ENCODE peak calls at places on chromosome 10, in four cellular contexts. D is uterus, Z is heart left ventricle, E is ovary. Y is an unnamed sample. For H3K4me1, the result is how much of the 10 kb centered on the place peaks cover.

GRCh38 chr10:58266826-58267712 is 625 bp downstream of the IPMK start:
- DNase-seq in D (peak), Z (peak), E (peak), Y (peak)

GRCh38 chr10:114957673-114958072 is 19.7 kb downstream of the TRUB1 start:
- DNase-seq in D (no peak), Z (no peak), E (no peak), Y (no peak)

GRCh38 chr10:104642311-104643022 is 1.4 kb downstream of the SORCS3 start:
- DNase-seq in D (no peak), Z (peak), E (no peak), Y (peak)

GRCh38 chr10:58081353-58081752 is 186.3 kb downstream of the IPMK start:
- DNase-seq in D (no peak), Z (no peak), E (no peak), Y (no peak)

GRCh38 chr10:63247771-63248170 is 114.6 kb downstream of the NRBF2 start:
- DNase-seq in D (no peak), Z (no peak), E (no peak), Y (no peak)

GRCh38 chr10:122468923-122469781 is 7.8 kb downstream of the HTRA1 start:
- DNase-seq in D (peak), Z (no peak), E (peak), Y (no peak)

GRCh38 chr10:64080071-64080470 is 558.9 kb downstream of the REEP3 start:
- DNase-seq in D (no peak), Z (no peak), E (no peak), Y (no peak)

GRCh38 chr10:10055656-10056445 is 961.8 kb upstream of the CELF2 start:
- DNase-seq in D (no peak), Z (no peak), E (no peak), Y (no peak)

GRCh38 chr10:3978762-3979161 is 193.8 kb upstream of the KLF6 start:
- DNase-seq in D (no peak), Z (no peak), E (no peak), Y (no peak)

GRCh38 chr10:116849271-116850057 is at the start of gene ENO4:
- DNase-seq in D (peak), Z (peak), E (peak), Y (peak)

GRCh38 chr10:45660876-45661411 is 11.6 kb downstream of the ZFAND4 start:
- DNase-seq in D (no peak), Z (no peak), E (no peak), Y (no peak)

GRCh38 chr10:30765611-30766010 is 136.1 kb upstream of the LYZL2 start:
- DNase-seq in D (no peak), Z (no peak), E (no peak), Y (no peak)

GRCh38 chr10:70561051-70561450 is 41.5 kb downstream of the PRF1 start:
- DNase-seq in D (no peak), Z (no peak), E (no peak), Y (no peak)

GRCh38 chr10:35025916-35026315 is 64.2 kb downstream of the CUL2 start:
- DNase-seq in D (no peak), Z (no peak), E (no peak), Y (no peak)

DNA sequence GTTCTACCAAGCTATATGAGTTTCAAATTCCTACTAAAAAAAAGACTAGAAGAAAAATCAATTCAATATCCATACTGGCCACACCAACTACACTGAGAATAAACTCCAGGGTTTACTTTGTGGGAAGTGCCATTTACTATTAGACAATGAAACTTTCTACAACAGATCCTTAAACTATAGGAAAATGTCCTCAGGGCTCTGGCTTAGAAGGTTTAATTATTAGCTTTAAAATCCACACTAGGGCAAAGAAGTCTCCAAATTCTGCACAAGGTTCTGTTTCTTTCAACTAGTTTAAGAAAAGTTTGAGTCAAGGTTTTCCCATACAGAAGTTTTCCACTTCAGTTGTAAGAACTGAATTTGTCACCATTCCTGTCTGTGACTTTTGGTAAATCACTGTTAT is 231.7 kb upstream of the CCDC6 start:
- DNase-seq in D (no peak), Z (no peak), E (no peak), Y (no peak)
- H3K4me3 ChIP-seq in D (no peak), Z (no peak), E (no peak), Y (no peak)

GRCh38 chr10:52568309-52568708 is 204.3 kb downstream of the MBL2 start:
- DNase-seq in D (no peak), Z (no peak), E (no peak), Y (no peak)
- H3K4me1 ChIP-seq in D (under half), Z (under half), E (under half), Y (under half)

GRCh38 chr10:78182841-78183240 is 149.2 kb downstream of the RPS24 start:
- DNase-seq in D (no peak), Z (no peak), E (no peak), Y (no peak)

GRCh38 chr10:78187371-78187770 is 153.7 kb downstream of the RPS24 start:
- DNase-seq in D (no peak), Z (no peak), E (no peak), Y (no peak)

GRCh38 chr10:78188459-78188858 is 154.8 kb downstream of the RPS24 start:
- DNase-seq in D (no peak), Z (peak), E (no peak), Y (no peak)

GRCh38 chr10:78185693-78186055 is 152.0 kb downstream of the RPS24 start:
- DNase-seq in D (peak), Z (peak), E (no peak), Y (no peak)

GRCh38 chr10:78184851-78185692 is 151.4 kb downstream of the RPS24 start:
- DNase-seq in D (no peak), Z (no peak), E (no peak), Y (no peak)
- TF ChIP-seq CTCF in D (no peak), Z (no peak), E (no peak), Y (no peak)

GRCh38 chr10:73648975-73649829 is 6.6 kb downstream of the SYNPO2L start:
- DNase-seq in D (no peak), Z (peak), E (no peak), Y (no peak)

GRCh38 chr10:73646598-73647041 is 5.3 kb upstream of the MYOZ1 start:
- DNase-seq in D (no peak), Z (no peak), E (no peak), Y (no peak)

GRCh38 chr10:73648252-73648651 is 7.0 kb upstream of the MYOZ1 start:
- DNase-seq in D (no peak), Z (peak), E (peak), Y (no peak)

GRCh38 chr10:73647875-73648228 is 6.6 kb upstream of the MYOZ1 start:
- DNase-seq in D (no peak), Z (no peak), E (no peak), Y (no peak)

DNA sequence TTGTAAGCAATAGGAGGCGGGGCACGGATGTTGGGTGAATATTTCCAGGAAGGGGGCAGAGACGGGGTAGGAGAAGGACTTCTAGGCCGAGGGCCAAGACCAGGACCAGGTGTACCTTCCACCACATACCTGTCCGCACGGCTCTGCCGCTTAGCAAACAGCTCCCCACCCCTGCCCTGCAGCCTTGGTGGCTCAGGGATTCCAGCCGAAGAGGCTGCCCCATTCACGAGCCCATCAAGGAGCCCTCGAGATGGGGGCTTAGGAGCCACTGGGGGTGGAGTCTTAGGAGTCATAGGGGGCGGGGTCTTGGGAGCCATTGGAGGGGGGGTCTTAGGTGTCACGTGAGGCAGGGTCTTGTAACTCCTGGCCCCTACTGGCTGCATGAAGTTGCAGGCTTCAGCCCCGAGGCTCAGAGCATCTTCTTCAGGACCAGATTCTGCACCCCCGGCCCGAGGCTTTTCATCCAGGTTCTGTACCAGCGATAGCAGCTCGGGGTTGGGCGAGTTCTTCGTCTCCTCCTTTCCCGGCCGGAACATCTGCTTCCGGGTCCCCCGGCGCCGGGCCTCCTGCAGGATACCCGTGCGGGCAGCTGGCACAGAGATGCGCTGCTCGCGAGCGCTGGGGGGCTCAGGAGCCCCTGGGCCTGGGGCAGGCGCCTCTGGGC is 6.1 kb upstream of the MYOZ1 start:
- DNase-seq in D (peak), Z (peak), E (peak), Y (peak)
- H3K4me3 ChIP-seq in D (peak), Z (peak), E (peak), Y (peak)

GRCh38 chr10:68139451-68140272 is 30.4 kb downstream of the MYPN start:
- DNase-seq in D (no peak), Z (no peak), E (no peak), Y (no peak)
- H3K4me1 ChIP-seq in D (under half), Z (under half), E (under half), Y (under half)

DNA sequence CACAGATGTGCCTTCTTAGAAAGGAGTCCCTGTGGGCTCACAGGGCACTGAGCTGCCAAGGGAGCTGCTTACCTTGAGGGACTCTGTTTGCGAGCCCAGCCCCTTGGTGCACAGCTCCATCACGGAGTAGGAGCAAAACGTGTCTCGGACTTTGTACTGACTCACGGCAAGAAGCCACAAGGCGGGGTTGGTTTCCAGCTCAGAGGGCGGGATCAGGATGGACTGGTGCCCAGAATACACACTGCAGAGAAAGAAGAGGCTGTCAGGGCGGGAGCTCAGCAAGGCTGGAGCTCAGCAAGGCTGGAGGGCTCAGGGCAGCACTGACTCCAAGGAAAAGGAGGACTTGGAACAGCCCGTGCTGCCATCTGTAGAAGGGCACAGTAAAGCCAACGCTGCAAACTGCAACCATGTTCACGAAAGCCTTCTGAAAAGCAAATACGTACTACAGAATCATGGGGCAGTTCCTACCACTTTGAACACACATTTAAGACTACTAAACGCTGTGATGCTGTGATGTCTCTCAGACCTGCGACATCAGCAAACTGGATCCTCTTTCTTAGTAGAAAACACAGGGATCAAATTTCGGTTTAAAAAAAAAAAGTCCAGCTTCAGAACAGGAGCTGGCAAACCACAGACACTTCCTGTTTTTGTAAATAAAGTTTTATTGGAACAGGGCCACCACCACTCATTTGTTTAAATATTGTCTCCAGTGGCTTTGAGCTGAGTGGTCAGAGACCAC is 194.3 kb downstream of the ZMYND11 start:
- DNase-seq in D (peak), Z (peak), E (peak), Y (peak)
- TF ChIP-seq CTCF in D (no peak), Z (no peak), E (no peak), Y (no peak)

GRCh38 chr10:101001225-101002035 is 1.8 kb downstream of the LZTS2 start:
- DNase-seq in D (peak), Z (peak), E (peak), Y (peak)
- H3K4me3 ChIP-seq in D (peak), Z (peak), E (peak), Y (no peak)

GRCh38 chr10:43818687-43819086 is 170.0 kb upstream of the ZNF32 start:
- DNase-seq in D (no peak), Z (no peak), E (no peak), Y (no peak)
- H3K4me1 ChIP-seq in D (under half), Z (under half), E (under half), Y (under half)

GRCh38 chr10:101030492-101031127 is 319 bp downstream of the PDZD7 start:
- DNase-seq in D (no peak), Z (no peak), E (no peak), Y (no peak)

GRCh38 chr10:101028446-101029244 is 2.3 kb downstream of the PDZD7 start:
- DNase-seq in D (no peak), Z (no peak), E (no peak), Y (no peak)

GRCh38 chr10:101031796-101032636 is 982 bp downstream of the SFXN3 start:
- DNase-seq in D (peak), Z (peak), E (peak), Y (peak)

GRCh38 chr10:101031128-101031795 is at the start of the genes PDZD7 and SFXN3:
- DNase-seq in D (peak), Z (peak), E (peak), Y (peak)

DNA sequence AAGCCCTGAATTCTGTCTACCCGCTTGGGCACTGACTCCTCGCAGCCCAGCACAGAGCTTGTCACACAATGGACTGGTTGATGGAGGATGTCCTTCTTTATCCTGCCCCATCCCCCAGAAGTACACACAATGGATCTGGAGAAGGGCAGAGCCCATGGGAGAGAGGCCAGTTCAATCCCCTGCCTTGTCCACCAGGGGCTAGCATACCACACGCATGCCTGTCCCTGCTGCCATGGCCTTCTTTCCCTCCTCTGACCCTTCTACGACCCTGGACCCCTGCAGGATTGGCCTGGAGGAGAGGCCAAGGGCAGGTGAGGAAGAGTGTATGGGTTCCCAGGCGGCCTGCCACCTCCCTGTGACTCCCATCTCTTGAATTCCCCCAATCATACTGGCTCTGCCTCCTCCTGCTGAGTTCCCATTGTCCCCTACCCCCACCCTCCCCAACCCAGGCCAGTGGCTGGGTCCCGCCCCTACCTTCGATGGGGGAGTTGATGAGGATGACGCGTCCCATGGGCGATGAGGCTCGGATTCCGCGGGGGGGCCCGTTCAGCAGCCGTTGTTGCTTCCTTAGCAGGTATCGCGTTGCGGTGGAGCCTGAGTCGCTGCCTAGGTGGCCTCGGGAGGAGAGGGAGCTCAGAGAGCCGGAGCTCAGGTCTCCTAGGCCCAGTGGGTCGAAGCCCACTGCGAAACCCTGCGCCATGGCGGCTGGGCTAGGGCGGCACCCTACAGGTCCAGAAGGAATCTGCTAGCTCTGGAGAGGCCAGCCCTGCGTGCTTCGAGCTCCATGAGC is 1.2 kb downstream of the PDZD7 start:
- DNase-seq in D (no peak), Z (no peak), E (peak), Y (no peak)
- TF ChIP-seq CTCF in D (no peak), Z (no peak), E (no peak), Y (no peak)